ENCODE peak calls at places on chromosomes 13 and 19, in six cellular contexts. P is stimulated activated CD4-positive, alpha-beta T cell treated with anti-CD3 and anti-CD28 coated beads, Interleukin-15, amount 100 ng/mL, for 1 hour; H is effector memory CD8-positive, alpha-beta T cell; L is HT-29; C is stimulated activated CD8-positive, alpha-beta memory T cell treated with anti-CD3 and anti-CD28 coated beads, Interleukin-12 subunit alpha, Interleukin-12 subunit beta, amount 100 ng/mL, for 4 hours; D is cardiac fibroblast. F is an unnamed sample.

GRCh38 chr13:97223711-97224461 is 1.8 kb downstream of the MBNL2 start:
- DNase-seq in C (no peak), D (peak), P (no peak), H (peak), L (peak), F (peak)

GRCh38 chr13:79988573-79988972 is 352.4 kb downstream of the SPRY2 start:
- DNase-seq in C (no peak), H (no peak), P (no peak), L (no peak), D (peak), F (peak)

GRCh38 chr19:29539668-29540067 is 13.9 kb downstream of the VSTM2B start:
- DNase-seq in H (no peak), D (no peak), L (no peak), C (no peak), P (no peak), F (no peak)

GRCh38 chr13:102651892-102652291 is 43.0 kb downstream of the METTL21C start:
- DNase-seq in C (no peak), P (no peak), D (peak), H (no peak), L (no peak), F (peak)

GRCh38 chr19:43620061-43621001 is 902 bp upstream of the ZNF428 start:
- DNase-seq in L (no peak), P (peak), C (no peak), H (peak), D (no peak), F (no peak)

GRCh38 chr13:73096173-73097117 is 37.6 kb downstream of the KLF5 start:
- DNase-seq in L (peak), D (peak), H (no peak), P (no peak), C (no peak), F (no peak)

GRCh38 chr13:101211261-101211660 is 205.0 kb downstream of the NALCN start:
- DNase-seq in L (no peak), D (peak), P (no peak), H (no peak), C (no peak), F (peak)

GRCh38 chr19:17103177-17103576 is 27.6 kb downstream of the MYO9B start:
- DNase-seq in D (peak), H (peak), C (no peak), L (peak), P (no peak), F (peak)

GRCh38 chr13:51785592-51786424 is 18.2 kb downstream of the DHRS12 start:
- DNase-seq in C (no peak), D (peak), L (peak), H (no peak), P (no peak), F (peak)

F was measured in fibroblast of the aortic adventitia.